ENCODE peak calls at places on chromosome 5, in nine cellular contexts. One of them, this sample, is unnamed.

GRCh38 chr5:154755361-154756202 is at the start of gene LARP1:
- DNase-seq in 8988T: no peak
- DNase-seq in Karpas-422: peak
- DNase-seq in lower lobe of right lung: peak
- DNase-seq in stimulated activated CD4-positive, alpha-beta T cell treated with anti-CD3 and anti-CD28 coated beads, Interleukin-15, amount 100 ng/mL, for 1 hour: peak
- DNase-seq in central memory CD8-positive, alpha-beta T cell: no peak
- DNase-seq in T follicular helper cell: peak
- DNase-seq in activated CD8-positive, alpha-beta memory T cell treated with anti-CD3 and anti-CD28 coated beads, Interleukin-2, amount 50 U/mL, for 4 hours: peak
- DNase-seq in stimulated activated CD8-positive, alpha-beta memory T cell treated with anti-CD3 and anti-CD28 coated beads, Interleukin-7, amount 100 ng/mL, for 1 hour: peak
- DNase-seq in this sample: no peak

GRCh38 chr5:32323741-32324140 is 11.0 kb upstream of the MTMR12 start:
- DNase-seq in lower lobe of right lung: no peak
- DNase-seq in stimulated activated CD4-positive, alpha-beta T cell treated with anti-CD3 and anti-CD28 coated beads, Interleukin-15, amount 100 ng/mL, for 1 hour: no peak
- DNase-seq in activated CD8-positive, alpha-beta memory T cell treated with anti-CD3 and anti-CD28 coated beads, Interleukin-2, amount 50 U/mL, for 4 hours: no peak
- DNase-seq in Karpas-422: no peak
- DNase-seq in T follicular helper cell: no peak
- DNase-seq in stimulated activated CD8-positive, alpha-beta memory T cell treated with anti-CD3 and anti-CD28 coated beads, Interleukin-7, amount 100 ng/mL, for 1 hour: no peak
- DNase-seq in 8988T: no peak
- DNase-seq in central memory CD8-positive, alpha-beta T cell: no peak
- DNase-seq in this sample: no peak

GRCh38 chr5:74206571-74207550 is 433.7 kb downstream of the ENC1 start:
- DNase-seq in activated CD8-positive, alpha-beta memory T cell treated with anti-CD3 and anti-CD28 coated beads, Interleukin-2, amount 50 U/mL, for 4 hours: no peak
- DNase-seq in 8988T: no peak
- DNase-seq in lower lobe of right lung: peak
- DNase-seq in central memory CD8-positive, alpha-beta T cell: no peak
- DNase-seq in T follicular helper cell: no peak
- DNase-seq in Karpas-422: no peak
- DNase-seq in stimulated activated CD4-positive, alpha-beta T cell treated with anti-CD3 and anti-CD28 coated beads, Interleukin-15, amount 100 ng/mL, for 1 hour: no peak
- DNase-seq in stimulated activated CD8-positive, alpha-beta memory T cell treated with anti-CD3 and anti-CD28 coated beads, Interleukin-7, amount 100 ng/mL, for 1 hour: no peak
- DNase-seq in this sample: no peak

GRCh38 chr5:167743685-167744084 is 547.8 kb upstream of the WWC1 start:
- DNase-seq in T follicular helper cell: no peak
- DNase-seq in stimulated activated CD8-positive, alpha-beta memory T cell treated with anti-CD3 and anti-CD28 coated beads, Interleukin-7, amount 100 ng/mL, for 1 hour: no peak
- DNase-seq in stimulated activated CD4-positive, alpha-beta T cell treated with anti-CD3 and anti-CD28 coated beads, Interleukin-15, amount 100 ng/mL, for 1 hour: no peak
- DNase-seq in 8988T: no peak
- DNase-seq in activated CD8-positive, alpha-beta memory T cell treated with anti-CD3 and anti-CD28 coated beads, Interleukin-2, amount 50 U/mL, for 4 hours: no peak
- DNase-seq in central memory CD8-positive, alpha-beta T cell: no peak
- DNase-seq in lower lobe of right lung: no peak
- DNase-seq in Karpas-422: no peak
- DNase-seq in this sample: no peak

GRCh38 chr5:88675758-88676636 is 207.0 kb downstream of the MEF2C start:
- DNase-seq in stimulated activated CD4-positive, alpha-beta T cell treated with anti-CD3 and anti-CD28 coated beads, Interleukin-15, amount 100 ng/mL, for 1 hour: no peak
- DNase-seq in lower lobe of right lung: no peak
- DNase-seq in 8988T: peak
- DNase-seq in central memory CD8-positive, alpha-beta T cell: no peak
- DNase-seq in stimulated activated CD8-positive, alpha-beta memory T cell treated with anti-CD3 and anti-CD28 coated beads, Interleukin-7, amount 100 ng/mL, for 1 hour: no peak
- DNase-seq in T follicular helper cell: no peak
- DNase-seq in activated CD8-positive, alpha-beta memory T cell treated with anti-CD3 and anti-CD28 coated beads, Interleukin-2, amount 50 U/mL, for 4 hours: no peak
- DNase-seq in Karpas-422: peak
- DNase-seq in this sample: no peak

GRCh38 chr5:156295434-156295833 is 31.5 kb upstream of the SGCD start:
- DNase-seq in Karpas-422: no peak
- DNase-seq in activated CD8-positive, alpha-beta memory T cell treated with anti-CD3 and anti-CD28 coated beads, Interleukin-2, amount 50 U/mL, for 4 hours: no peak
- DNase-seq in stimulated activated CD4-positive, alpha-beta T cell treated with anti-CD3 and anti-CD28 coated beads, Interleukin-15, amount 100 ng/mL, for 1 hour: no peak
- DNase-seq in central memory CD8-positive, alpha-beta T cell: no peak
- DNase-seq in T follicular helper cell: no peak
- DNase-seq in stimulated activated CD8-positive, alpha-beta memory T cell treated with anti-CD3 and anti-CD28 coated beads, Interleukin-7, amount 100 ng/mL, for 1 hour: no peak
- DNase-seq in lower lobe of right lung: no peak
- DNase-seq in 8988T: no peak
- DNase-seq in this sample: no peak

GRCh38 chr5:149434162-149435014 is 55.3 kb upstream of the IL17B start:
- DNase-seq in Karpas-422: peak
- DNase-seq in 8988T: peak
- DNase-seq in stimulated activated CD8-positive, alpha-beta memory T cell treated with anti-CD3 and anti-CD28 coated beads, Interleukin-7, amount 100 ng/mL, for 1 hour: no peak
- DNase-seq in activated CD8-positive, alpha-beta memory T cell treated with anti-CD3 and anti-CD28 coated beads, Interleukin-2, amount 50 U/mL, for 4 hours: peak
- DNase-seq in T follicular helper cell: peak
- DNase-seq in lower lobe of right lung: no peak
- DNase-seq in central memory CD8-positive, alpha-beta T cell: no peak
- DNase-seq in stimulated activated CD4-positive, alpha-beta T cell treated with anti-CD3 and anti-CD28 coated beads, Interleukin-15, amount 100 ng/mL, for 1 hour: peak
- DNase-seq in this sample: no peak

GRCh38 chr5:179232091-179232490 is 113.2 kb downstream of the ADAMTS2 start:
- DNase-seq in Karpas-422: no peak
- DNase-seq in activated CD8-positive, alpha-beta memory T cell treated with anti-CD3 and anti-CD28 coated beads, Interleukin-2, amount 50 U/mL, for 4 hours: no peak
- DNase-seq in lower lobe of right lung: peak
- DNase-seq in stimulated activated CD4-positive, alpha-beta T cell treated with anti-CD3 and anti-CD28 coated beads, Interleukin-15, amount 100 ng/mL, for 1 hour: no peak
- DNase-seq in central memory CD8-positive, alpha-beta T cell: no peak
- DNase-seq in 8988T: no peak
- DNase-seq in stimulated activated CD8-positive, alpha-beta memory T cell treated with anti-CD3 and anti-CD28 coated beads, Interleukin-7, amount 100 ng/mL, for 1 hour: no peak
- DNase-seq in T follicular helper cell: no peak
- DNase-seq in this sample: peak

GRCh38 chr5:142551242-142552067 is 134.4 kb downstream of the FGF1 start:
- DNase-seq in T follicular helper cell: no peak
- DNase-seq in lower lobe of right lung: no peak
- DNase-seq in 8988T: no peak
- DNase-seq in Karpas-422: no peak
- DNase-seq in activated CD8-positive, alpha-beta memory T cell treated with anti-CD3 and anti-CD28 coated beads, Interleukin-2, amount 50 U/mL, for 4 hours: no peak
- DNase-seq in stimulated activated CD8-positive, alpha-beta memory T cell treated with anti-CD3 and anti-CD28 coated beads, Interleukin-7, amount 100 ng/mL, for 1 hour: no peak
- DNase-seq in central memory CD8-positive, alpha-beta T cell: no peak
- DNase-seq in stimulated activated CD4-positive, alpha-beta T cell treated with anti-CD3 and anti-CD28 coated beads, Interleukin-15, amount 100 ng/mL, for 1 hour: no peak
- DNase-seq in this sample: no peak

GRCh38 chr5:134018986-134019316 is 14.2 kb upstream of the VDAC1 start:
- DNase-seq in stimulated activated CD8-positive, alpha-beta memory T cell treated with anti-CD3 and anti-CD28 coated beads, Interleukin-7, amount 100 ng/mL, for 1 hour: no peak
- DNase-seq in T follicular helper cell: no peak
- DNase-seq in stimulated activated CD4-positive, alpha-beta T cell treated with anti-CD3 and anti-CD28 coated beads, Interleukin-15, amount 100 ng/mL, for 1 hour: no peak
- DNase-seq in activated CD8-positive, alpha-beta memory T cell treated with anti-CD3 and anti-CD28 coated beads, Interleukin-2, amount 50 U/mL, for 4 hours: no peak
- DNase-seq in Karpas-422: no peak
- DNase-seq in central memory CD8-positive, alpha-beta T cell: no peak
- DNase-seq in 8988T: no peak
- DNase-seq in lower lobe of right lung: no peak
- DNase-seq in this sample: no peak

GRCh38 chr5:169003721-169004481 is 297.0 kb downstream of the SLIT3 start:
- DNase-seq in central memory CD8-positive, alpha-beta T cell: no peak
- DNase-seq in stimulated activated CD4-positive, alpha-beta T cell treated with anti-CD3 and anti-CD28 coated beads, Interleukin-15, amount 100 ng/mL, for 1 hour: no peak
- DNase-seq in lower lobe of right lung: no peak
- DNase-seq in Karpas-422: no peak
- DNase-seq in 8988T: no peak
- DNase-seq in T follicular helper cell: no peak
- DNase-seq in activated CD8-positive, alpha-beta memory T cell treated with anti-CD3 and anti-CD28 coated beads, Interleukin-2, amount 50 U/mL, for 4 hours: no peak
- DNase-seq in stimulated activated CD8-positive, alpha-beta memory T cell treated with anti-CD3 and anti-CD28 coated beads, Interleukin-7, amount 100 ng/mL, for 1 hour: no peak
- DNase-seq in this sample: no peak

GRCh38 chr5:51378415-51378777 is 4.9 kb upstream of the ISL1 start:
- DNase-seq in stimulated activated CD4-positive, alpha-beta T cell treated with anti-CD3 and anti-CD28 coated beads, Interleukin-15, amount 100 ng/mL, for 1 hour: no peak
- DNase-seq in activated CD8-positive, alpha-beta memory T cell treated with anti-CD3 and anti-CD28 coated beads, Interleukin-2, amount 50 U/mL, for 4 hours: no peak
- DNase-seq in Karpas-422: no peak
- DNase-seq in T follicular helper cell: no peak
- DNase-seq in 8988T: no peak
- DNase-seq in lower lobe of right lung: no peak
- DNase-seq in stimulated activated CD8-positive, alpha-beta memory T cell treated with anti-CD3 and anti-CD28 coated beads, Interleukin-7, amount 100 ng/mL, for 1 hour: no peak
- DNase-seq in central memory CD8-positive, alpha-beta T cell: no peak
- DNase-seq in this sample: no peak

GRCh38 chr5:141821430-141821925 is 56.7 kb downstream of the PCDH1 start:
- DNase-seq in lower lobe of right lung: no peak
- DNase-seq in stimulated activated CD4-positive, alpha-beta T cell treated with anti-CD3 and anti-CD28 coated beads, Interleukin-15, amount 100 ng/mL, for 1 hour: no peak
- DNase-seq in Karpas-422: peak
- DNase-seq in stimulated activated CD8-positive, alpha-beta memory T cell treated with anti-CD3 and anti-CD28 coated beads, Interleukin-7, amount 100 ng/mL, for 1 hour: no peak
- DNase-seq in central memory CD8-positive, alpha-beta T cell: no peak
- DNase-seq in T follicular helper cell: no peak
- DNase-seq in 8988T: no peak
- DNase-seq in activated CD8-positive, alpha-beta memory T cell treated with anti-CD3 and anti-CD28 coated beads, Interleukin-2, amount 50 U/mL, for 4 hours: no peak
- DNase-seq in this sample: no peak

GRCh38 chr5:177040814-177041410 is 18.4 kb downstream of the ZNF346 start:
- DNase-seq in lower lobe of right lung: no peak
- DNase-seq in Karpas-422: no peak
- DNase-seq in activated CD8-positive, alpha-beta memory T cell treated with anti-CD3 and anti-CD28 coated beads, Interleukin-2, amount 50 U/mL, for 4 hours: no peak
- DNase-seq in central memory CD8-positive, alpha-beta T cell: no peak
- DNase-seq in T follicular helper cell: no peak
- DNase-seq in stimulated activated CD8-positive, alpha-beta memory T cell treated with anti-CD3 and anti-CD28 coated beads, Interleukin-7, amount 100 ng/mL, for 1 hour: no peak
- DNase-seq in 8988T: no peak
- DNase-seq in stimulated activated CD4-positive, alpha-beta T cell treated with anti-CD3 and anti-CD28 coated beads, Interleukin-15, amount 100 ng/mL, for 1 hour: no peak
- DNase-seq in this sample: no peak

This sample was measured in vagina.